ENCODE peak calls at places on chromosome 19, in five cellular contexts. F is MM.1S, U is IMR-90, B is fibroblast of lung, Z is fibroblast of the aortic adventitia. T is an unnamed sample.

GRCh38 chr19:42816901-42817300 is 51.4 kb upstream of the PSG8 start:
- DNase-seq in B (no peak), Z (peak), U (peak), F (no peak), T (no peak)

GRCh38 chr19:38030681-38031422 is 123.8 kb downstream of the SIPA1L3 start:
- DNase-seq in B (no peak), U (no peak), F (no peak), Z (no peak), T (no peak)

GRCh38 chr19:12837225-12837624 is 1.1 kb upstream of the MAST1 start:
- DNase-seq in U (no peak), Z (no peak), F (no peak), B (no peak), T (no peak)

GRCh38 chr19:5154129-5154798 is 185.4 kb downstream of the KDM4B start:
- DNase-seq in U (no peak), B (no peak), F (peak), Z (no peak), T (peak)

GRCh38 chr19:5547881-5548280 is 19.9 kb downstream of the TINCR start:
- DNase-seq in Z (peak), B (peak), F (peak), U (peak), T (peak)

GRCh38 chr19:6997679-6998445 is 23.4 kb downstream of the MBD3L2B start:
- DNase-seq in U (no peak), F (no peak), B (no peak), Z (no peak), T (no peak)

GRCh38 chr19:48637948-48638830 is 1.0 kb upstream of the DBP start:
- DNase-seq in F (peak), U (peak), B (peak), Z (peak), T (peak)

GRCh38 chr19:37905936-37906867 is at the start of gene WDR87:
- DNase-seq in Z (peak), F (peak), U (no peak), B (no peak), T (peak)

GRCh38 chr19:20611866-20612265 is 46.3 kb upstream of the ZNF737 start:
- DNase-seq in B (no peak), U (no peak), Z (no peak), F (peak), T (no peak)

GRCh38 chr19:30036154-30037129 is 94.4 kb downstream of the URI1 start:
- DNase-seq in Z (no peak), F (no peak), B (no peak), U (peak), T (no peak)

GRCh38 chr19:11373166-11373884 is 1.1 kb upstream of the SWSAP1 start:
- DNase-seq in Z (peak), U (no peak), F (no peak), B (no peak), T (no peak)

GRCh38 chr19:18433735-18434398 is 4.1 kb downstream of the ISYNA1 start:
- DNase-seq in Z (no peak), B (no peak), U (no peak), F (no peak), T (no peak)

GRCh38 chr19:17680235-17680722 is 7.9 kb downstream of the UNC13A start:
- DNase-seq in B (peak), F (no peak), Z (peak), U (peak), T (peak)

GRCh38 chr19:41699231-41699967 is 9.0 kb upstream of the CEACAM5 start:
- DNase-seq in Z (no peak), F (no peak), U (no peak), B (no peak), T (no peak)

GRCh38 chr19:38644719-38645118 is 2.7 kb upstream of the ACTN4 start:
- DNase-seq in Z (no peak), F (no peak), B (no peak), U (no peak), T (no peak)

GRCh38 chr19:1355258-1355973 is 28.3 kb upstream of the NDUFS7 start:
- DNase-seq in Z (no peak), U (no peak), B (no peak), F (no peak), T (no peak)
- H3K4me3 ChIP-seq in Z (peak), U (peak), B (peak), F (peak), T (peak)

DNA sequence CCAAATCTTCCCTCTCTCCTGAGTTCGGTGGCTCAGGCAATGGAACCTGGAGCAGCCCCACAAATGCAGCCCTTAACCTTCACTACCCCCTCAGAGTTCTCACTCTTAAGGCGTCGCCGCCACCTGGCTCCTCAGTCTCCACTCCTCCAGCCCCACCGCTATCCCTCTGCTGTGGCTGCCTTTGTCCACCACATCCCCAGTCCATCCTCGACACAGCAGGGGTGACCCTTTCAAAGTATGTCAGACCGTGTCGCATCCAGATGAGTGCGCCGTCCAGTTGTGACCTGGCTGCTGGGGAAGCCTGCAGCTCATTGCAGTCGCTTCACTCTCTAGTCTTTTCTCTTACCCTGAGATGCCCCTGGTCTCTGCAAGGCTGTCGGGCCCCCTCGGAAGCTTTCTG is 1.0 kb downstream of the SPPL2B start:
- DNase-seq in F (no peak), U (no peak), B (no peak), Z (no peak), T (no peak)
- H3K4me3 ChIP-seq in F (peak), U (peak), B (peak), Z (peak), T (peak)

GRCh38 chr19:8338835-8339234 is 4.2 kb downstream of the KANK3 start:
- DNase-seq in B (no peak), U (no peak), F (no peak), Z (no peak), T (no peak)

GRCh38 chr19:8342316-8342683 is 762 bp downstream of the KANK3 start:
- DNase-seq in B (no peak), U (no peak), Z (no peak), F (no peak), T (no peak)

GRCh38 chr19:8340341-8341096 is 2.5 kb downstream of the KANK3 start:
- DNase-seq in B (peak), Z (no peak), F (no peak), U (no peak), T (no peak)

GRCh38 chr19:8343483-8343844 is 402 bp upstream of the KANK3 start:
- DNase-seq in Z (no peak), F (no peak), B (no peak), U (no peak), T (no peak)

GRCh38 chr19:8342684-8343482 is at the start of gene KANK3:
- DNase-seq in U (peak), B (peak), Z (peak), F (peak), T (peak)
- H3K4me3 ChIP-seq in U (peak), B (peak), Z (peak), F (peak), T (peak)

GRCh38 chr19:47633996-47634395 is 25.1 kb downstream of the BICRA start:
- DNase-seq in B (no peak), U (no peak), F (no peak), Z (no peak), T (no peak)
- H3K4me3 ChIP-seq in B (no peak), U (no peak), F (no peak), Z (no peak), T (no peak)

DNA sequence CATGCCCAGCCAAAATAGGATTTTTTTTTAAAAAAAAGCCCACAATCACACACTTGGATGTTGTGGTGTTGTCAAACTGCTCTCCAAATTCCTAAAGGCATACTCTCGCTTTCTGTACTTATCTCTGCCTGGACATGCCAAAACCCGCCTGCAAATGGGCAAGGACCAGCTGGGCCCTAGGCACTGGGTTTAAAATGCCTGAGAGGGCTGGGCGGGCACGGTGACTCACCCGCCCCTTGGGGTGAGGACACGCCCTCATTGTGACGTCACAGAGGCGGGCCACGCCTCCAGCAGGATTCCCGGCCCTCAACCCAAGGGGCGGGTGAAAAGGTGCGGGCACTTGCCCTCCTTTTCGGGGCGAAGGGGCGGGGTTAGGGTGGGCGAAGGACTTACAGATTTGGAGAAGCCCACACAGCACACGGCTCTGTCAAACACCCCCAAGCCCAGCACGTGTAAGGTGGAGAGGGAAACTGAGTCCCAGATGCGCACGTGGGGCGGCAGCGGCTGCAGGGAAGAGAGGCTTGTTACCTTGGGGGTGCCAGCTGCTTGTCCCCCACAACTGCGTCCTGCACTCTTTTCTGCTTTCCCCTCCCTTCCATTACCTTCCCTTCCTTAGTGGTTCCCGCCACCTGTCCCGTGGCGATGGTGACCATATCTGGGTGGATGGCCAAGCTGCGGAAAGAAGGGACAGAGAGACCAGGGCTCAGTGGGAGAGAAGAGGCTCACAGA is 6.6 kb downstream of the EML2 start:
- DNase-seq in B (peak), F (no peak), U (peak), Z (peak), T (no peak)
- H3K4me3 ChIP-seq in B (no peak), F (no peak), U (no peak), Z (no peak), T (no peak)